ENCODE peak calls at places on chromosomes 4 and X, in four cellular contexts. B, W, X and U are unnamed samples.

GRCh38 chr4:52198356-52198755 is 147.3 kb downstream of the SPATA18 start:
- DNase-seq in X (no peak), B (no peak), W (no peak), U (no peak)

GRCh38 chr4:17526695-17527477 is 11.9 kb downstream of the CLRN2 start:
- DNase-seq in X (no peak), B (no peak), W (no peak), U (no peak)

GRCh38 chr4:173211838-173212237 is 43.2 kb downstream of the GALNT7 start:
- DNase-seq in B (no peak), W (no peak), X (no peak), U (no peak)

GRCh38 chrX:26262121-26262523 is 46.2 kb downstream of the MAGEB5 start:
- DNase-seq in B (no peak), W (no peak), X (no peak), U (no peak)

GRCh38 chr4:62387808-62388207 is 1187.7 kb downstream of the ADGRL3 start:
- DNase-seq in X (no peak), B (no peak), W (no peak), U (no peak)

GRCh38 chrX:38636949-38637819 is 75.8 kb downstream of the TSPAN7 start:
- DNase-seq in X (no peak), B (no peak), W (peak; percentile 82), U (no peak)

GRCh38 chr4:6965329-6965728 is 55.7 kb downstream of the TBC1D14 start:
- DNase-seq in B (no peak), X (no peak), W (no peak), U (no peak)

GRCh38 chr4:145423017-145423708 is 58.5 kb upstream of the SMAD1 start:
- DNase-seq in X (no peak), B (no peak), W (no peak), U (no peak)

GRCh38 chr4:22552802-22553201 is 36.9 kb upstream of the ADGRA3 start:
- DNase-seq in X (no peak), B (no peak), W (peak; percentile 8), U (no peak)

GRCh38 chr4:155529761-155530160 is 136.9 kb upstream of the GUCY1A1 start:
- DNase-seq in W (no peak), B (no peak), X (no peak), U (no peak)

GRCh38 chr4:36402008-36402758 is 120.8 kb downstream of the DTHD1 start:
- DNase-seq in B (no peak), X (no peak), W (no peak), U (no peak)

DNA sequence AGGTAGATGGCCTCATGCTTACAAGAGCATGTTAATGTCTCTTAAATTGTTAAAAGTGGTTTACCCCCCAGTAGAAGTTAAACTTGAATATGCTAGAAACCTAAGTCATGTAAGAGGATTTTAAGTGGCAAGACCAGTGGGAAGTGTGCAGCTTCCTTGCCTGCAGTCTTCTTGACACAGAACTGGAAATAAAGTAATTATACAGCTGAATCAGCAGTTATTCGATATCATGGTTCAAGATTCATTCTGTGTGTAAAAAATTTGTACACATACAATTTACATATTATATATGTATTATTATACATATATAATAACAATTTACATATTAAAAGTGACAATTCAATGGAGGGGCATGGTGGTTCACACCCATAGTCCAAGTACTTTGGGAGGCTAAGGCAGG is 24.1 kb downstream of the UGT2B4 start:
- DNase-seq in X (no peak), B (no peak), W (no peak), U (no peak)
- TF ChIP-seq RAD21 in X (no peak), B (no peak), W (no peak), U (no peak)

GRCh38 chr4:139453041-139453370 is 915 bp upstream of the RAB33B start:
- DNase-seq in X (peak; percentile 59), W (peak; percentile 88), B (no peak), U (no peak)
- TF ChIP-seq TCF12 in X (peak; percentile 63), W (no peak), B (no peak), U (no peak)

GRCh38 chr4:2797188-2797544 is 4.3 kb downstream of the SH3BP2 start:
- DNase-seq in B (peak; percentile 4), X (no peak), W (no peak), U (no peak)
- H3K4me1 ChIP-seq in B (peaks cover 88% of the 10 kb centered on the region), X (peaks cover 62% of the 10 kb centered on the region), W (peaks cover 89% of the 10 kb centered on the region), U (peaks cover 22% of the 10 kb centered on the region)

GRCh38 chr4:121951570-121952110 is at the start of gene TRPC3:
- DNase-seq in W (no peak), B (peak; percentile 69), X (no peak), U (peak; percentile 72)
- TF ChIP-seq RAD21 in W (no peak), B (no peak), X (no peak), U (no peak)

GRCh38 chrX:51798701-51799100 is 55.5 kb downstream of the GSPT2 start:
- DNase-seq in X (no peak), W (no peak), B (no peak), U (no peak)
- TF ChIP-seq TCF12 in X (no peak), W (no peak), B (no peak), U (no peak)

GRCh38 chr4:168839758-168840385 is 170.2 kb downstream of the CBR4 start:
- DNase-seq in B (no peak), W (no peak), X (no peak), U (no peak)

GRCh38 chr4:168835880-168836454 is 174.1 kb downstream of the CBR4 start:
- DNase-seq in X (no peak), B (no peak), W (no peak), U (no peak)

GRCh38 chr4:168837922-168838321 is 172.1 kb downstream of the CBR4 start:
- DNase-seq in W (no peak), B (no peak), X (no peak), U (no peak)

GRCh38 chr4:168832746-168833575 is 177.1 kb downstream of the CBR4 start:
- DNase-seq in B (peak; percentile 84), X (no peak), W (no peak), U (peak; percentile 80)

DNA sequence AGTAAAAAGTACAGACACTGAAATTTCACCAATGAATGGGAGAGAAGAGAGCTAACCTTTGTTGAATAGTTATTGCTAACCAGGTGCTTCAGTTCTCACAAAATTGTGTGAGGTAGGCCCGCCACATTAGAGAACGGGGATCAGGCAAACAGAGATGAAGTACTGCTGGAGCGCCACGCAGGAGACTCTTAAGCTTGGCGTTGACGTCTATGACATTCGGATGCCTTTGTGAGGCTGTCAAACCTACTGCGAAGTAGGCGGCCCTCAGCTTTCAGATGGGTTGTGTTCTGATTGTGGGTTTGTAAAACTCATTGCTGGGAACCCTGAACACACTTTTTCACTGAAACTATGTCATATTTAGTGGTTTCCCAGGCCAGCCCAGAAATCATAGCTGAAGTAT is 173.6 kb downstream of the CBR4 start:
- DNase-seq in B (no peak), W (no peak), X (no peak), U (no peak)
- H3K4me1 ChIP-seq in B (peaks cover 12% of the 10 kb centered on the region), W (peaks cover 11% of the 10 kb centered on the region), X (no peaks in the 10 kb centered on the region), U (peaks cover 19% of the 10 kb centered on the region)

DNA sequence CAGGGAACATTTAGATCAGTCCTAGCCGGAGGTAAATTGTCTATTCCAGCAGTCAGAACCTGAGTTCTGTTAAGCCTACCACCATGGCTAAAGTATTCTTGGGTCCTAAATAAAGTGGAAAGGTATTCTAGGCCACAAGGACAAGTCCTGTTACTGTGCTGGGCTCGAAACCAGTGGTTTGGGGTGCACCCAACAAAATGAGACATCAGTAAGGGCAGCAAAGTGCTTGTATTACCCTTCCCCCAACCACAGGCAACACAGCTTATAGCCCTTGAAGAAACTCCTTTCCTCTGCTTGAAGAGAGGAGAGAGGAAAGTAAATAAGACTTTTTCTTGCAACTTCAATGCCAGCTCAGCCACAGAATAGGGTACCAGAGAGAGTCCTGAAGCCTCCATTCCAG is 1345.6 kb downstream of the PCDH18 start:
- DNase-seq in W (no peak), X (no peak), B (no peak), U (no peak)
- TF ChIP-seq RAD21 in W (no peak), X (no peak), B (no peak), U (no peak)

GRCh38 chrX:15241258-15241657 is 28.6 kb downstream of the ASB9 start:
- DNase-seq in W (no peak), B (no peak), X (no peak), U (no peak)

GRCh38 chrX:15240414-15240813 is 29.5 kb downstream of the ASB9 start:
- DNase-seq in X (no peak), W (no peak), B (no peak), U (no peak)

GRCh38 chrX:15245896-15246295 is 24.0 kb downstream of the ASB9 start:
- DNase-seq in X (no peak), W (no peak), B (no peak), U (no peak)

GRCh38 chrX:15242899-15243555 is 26.9 kb downstream of the ASB9 start:
- DNase-seq in B (peak; percentile 51), X (peak; percentile 17), W (peak; percentile 12), U (no peak)

DNA sequence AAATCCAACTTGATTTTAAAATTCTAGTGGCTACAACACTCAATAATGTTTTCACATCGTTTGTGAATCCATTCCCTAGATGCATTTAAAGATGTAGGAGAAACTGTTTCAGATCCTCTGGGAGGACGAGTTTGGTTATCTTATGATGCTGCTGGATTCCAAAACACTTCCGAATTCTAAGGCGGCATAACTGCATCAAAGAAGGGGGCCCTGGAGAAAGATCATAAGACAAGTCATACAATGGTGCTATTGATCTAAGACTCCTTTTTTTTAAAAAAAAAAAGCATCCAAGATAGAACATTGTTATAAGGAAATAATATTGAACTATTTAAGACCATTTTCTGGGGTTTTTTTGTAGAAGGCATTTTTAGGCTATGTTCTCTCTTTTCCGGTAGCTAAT is 25.5 kb downstream of the ASB9 start:
- DNase-seq in X (no peak), B (no peak), W (no peak), U (no peak)
- TF ChIP-seq TCF12 in X (no peak), B (no peak), W (no peak), U (no peak)

GRCh38 chr4:76312457-76312856 is 5.9 kb downstream of the STBD1 start:
- DNase-seq in W (no peak), B (no peak), X (no peak), U (no peak)
- H3K4me1 ChIP-seq in W (peaks cover 59% of the 10 kb centered on the region), B (peaks cover 28% of the 10 kb centered on the region), X (no peaks in the 10 kb centered on the region), U (no peaks in the 10 kb centered on the region)